ENCODE peak calls at places on chromosomes 3 and 15, in six cellular contexts. C, W, U, M, P and K are unnamed samples.

GRCh38 chr3:127840671-127841070 is 18.4 kb upstream of the MGLL start:
- DNase-seq in U (no peak), P (no peak), C (no peak), M (no peak), W (no peak), K (peak)

GRCh38 chr3:17820704-17821103 is 78.3 kb upstream of the TBC1D5 start:
- DNase-seq in U (no peak), C (no peak), W (no peak), P (no peak), M (no peak), K (no peak)

GRCh38 chr3:180180795-180181194 is 144.1 kb upstream of the PEX5L start:
- DNase-seq in W (no peak), C (no peak), U (no peak), M (no peak), P (no peak), K (no peak)

GRCh38 chr15:89346516-89346915 is 11.9 kb upstream of the POLG start:
- DNase-seq in P (no peak), W (no peak), M (no peak), C (no peak), U (no peak), K (no peak)

GRCh38 chr3:17233398-17233800 is 348.6 kb downstream of the PLCL2 start:
- DNase-seq in U (peak), W (no peak), P (no peak), M (peak), C (no peak), K (no peak)

GRCh38 chr15:45129651-45130129 is at the start of the genes DUOX1 and DUOXA1:
- DNase-seq in M (no peak), C (peak), P (no peak), W (no peak), U (peak), K (peak)

GRCh38 chr3:146314871-146315270 is 64.0 kb upstream of the PLSCR4 start:
- DNase-seq in W (no peak), P (no peak), U (no peak), C (no peak), M (no peak), K (no peak)

GRCh38 chr3:40768536-40768935 is 243.8 kb downstream of the ZNF621 start:
- DNase-seq in M (no peak), P (no peak), W (no peak), U (no peak), C (no peak), K (no peak)

GRCh38 chr3:2106438-2106837 is 7.8 kb downstream of the CNTN4 start:
- DNase-seq in M (no peak), W (no peak), P (no peak), U (no peak), C (no peak), K (no peak)

DNA sequence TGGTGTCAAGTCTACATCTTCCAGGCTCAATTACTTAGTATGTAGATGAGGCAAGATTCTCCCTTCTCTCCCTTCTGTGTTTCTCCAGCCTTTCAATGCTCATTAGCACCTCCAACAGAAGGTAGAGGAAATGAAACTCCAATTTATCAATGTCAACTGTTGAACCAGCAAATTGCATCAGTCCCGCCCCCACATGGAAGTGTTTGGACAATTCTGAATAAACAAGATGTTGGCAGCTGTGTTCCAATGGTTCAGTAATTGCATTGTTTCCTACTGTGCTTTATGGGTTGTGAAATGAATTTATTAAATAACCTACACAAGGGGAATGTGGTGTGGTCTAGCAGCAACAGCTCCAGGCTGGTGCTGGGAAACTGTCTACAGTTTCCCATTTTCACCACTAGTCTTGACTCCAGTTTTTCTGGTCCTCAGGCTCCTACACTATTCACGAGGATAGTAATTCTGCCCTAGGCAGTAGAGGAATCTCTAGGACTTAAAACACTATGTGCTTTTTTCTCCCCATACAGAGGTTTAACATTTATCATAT is 91.9 kb downstream of the MB21D2 start:
- DNase-seq in M (no peak), P (no peak), W (no peak), U (no peak), C (peak), K (no peak)
- TF ChIP-seq CTCF in M (no peak), P (no peak), W (no peak), U (peak), C (peak), K (no peak)

DNA sequence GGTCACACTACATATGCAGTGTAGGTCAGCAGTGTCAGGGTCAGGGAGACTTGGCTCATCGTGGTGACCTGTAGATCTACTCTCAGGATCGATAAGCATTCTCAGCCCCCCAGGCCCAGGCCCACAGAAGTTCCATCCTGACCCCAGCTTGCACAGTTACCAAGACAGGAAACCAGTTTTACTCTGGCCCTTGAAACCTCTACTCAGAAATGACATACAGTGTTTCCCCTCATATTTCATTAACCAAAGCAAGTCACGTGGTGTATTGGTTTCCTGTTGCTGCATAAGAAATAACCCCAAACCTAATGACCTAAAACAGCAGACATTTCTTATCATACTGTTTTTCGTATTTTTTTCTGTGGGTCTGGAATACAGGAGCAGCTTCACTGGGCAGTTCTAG is 242.2 kb downstream of the SLCO3A1 start:
- DNase-seq in U (no peak), P (no peak), W (no peak), C (no peak), M (no peak), K (no peak)
- TF ChIP-seq POLR2A in U (no peak), P (no peak), W (no peak), C (no peak), M (no peak), K (no peak)

DNA sequence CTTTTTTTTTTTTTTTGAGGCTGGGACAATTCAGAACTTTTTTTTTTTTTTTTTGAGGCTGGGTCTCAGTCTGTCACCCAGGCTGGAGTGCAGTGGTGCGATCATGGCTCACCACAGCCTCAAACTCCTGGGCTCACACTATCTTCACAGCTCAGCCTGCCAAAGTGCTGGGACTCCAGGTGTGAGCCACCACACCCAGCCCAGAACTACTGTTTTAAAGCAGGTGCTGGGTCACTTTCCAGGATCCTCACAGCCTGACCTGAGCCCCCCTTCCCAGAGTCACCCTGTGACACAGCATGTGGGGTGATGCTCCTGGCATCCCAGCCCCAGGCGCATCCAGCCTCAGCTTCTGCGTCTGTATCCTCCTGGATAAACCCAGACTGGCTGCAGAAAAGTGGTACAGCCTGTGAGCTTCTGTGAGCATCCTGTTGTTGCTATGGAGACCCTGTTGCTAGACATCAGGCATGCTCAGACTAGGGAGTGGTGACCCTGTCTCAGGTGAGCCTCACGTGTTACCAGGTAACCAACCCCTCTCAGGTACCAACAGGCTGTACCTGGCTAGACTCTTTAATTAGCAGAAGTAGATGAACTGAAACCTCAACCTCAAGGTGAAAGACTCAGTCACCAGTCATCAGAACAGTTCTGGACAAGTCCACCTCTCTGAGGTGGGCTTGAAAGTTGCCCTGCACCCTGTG is 15.0 kb downstream of the KLF13 start:
- DNase-seq in P (no peak), U (no peak), W (no peak), M (no peak), C (no peak), K (no peak)
- H3K4me3 ChIP-seq in P (no peak), U (no peak), W (no peak), M (no peak), C (no peak), K (no peak)

DNA sequence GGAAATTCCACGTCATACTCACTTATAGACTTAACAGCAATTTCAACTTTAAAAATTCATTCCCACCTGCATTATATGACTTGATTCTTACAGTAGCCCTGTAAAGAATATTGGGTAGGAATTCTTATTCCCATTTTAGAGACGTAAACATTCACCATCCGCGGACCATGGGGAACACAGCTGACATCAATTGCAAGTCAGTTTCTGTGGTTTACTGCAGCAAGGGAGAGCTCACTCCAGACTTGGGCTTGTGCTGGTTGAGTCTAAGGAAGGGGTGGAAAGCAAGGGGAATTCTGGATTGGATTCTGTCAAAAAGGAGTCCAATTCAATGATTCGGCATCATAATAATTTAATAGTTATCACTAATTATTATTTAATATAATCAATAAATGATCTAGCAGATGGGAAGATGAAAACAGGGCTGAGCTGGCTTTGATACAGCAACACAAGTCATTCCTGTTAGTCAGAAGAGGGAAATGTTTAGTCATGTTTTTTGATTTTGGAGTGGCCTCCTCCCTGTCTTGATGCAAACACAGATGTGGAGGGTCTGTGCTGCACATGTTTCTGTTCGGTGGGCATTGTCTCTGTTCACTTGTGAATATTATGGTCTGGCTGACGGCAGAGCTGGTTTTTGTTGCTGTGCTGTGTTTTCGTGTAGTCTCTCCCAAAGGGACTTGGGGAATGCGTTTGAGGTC is 9.7 kb downstream of the LIPC start:
- DNase-seq in W (no peak), U (no peak), C (no peak), M (no peak), P (no peak), K (peak)
- TF ChIP-seq CTCF in W (no peak), U (no peak), C (no peak), M (no peak), P (no peak), K (no peak)

GRCh38 chr3:30370681-30371271 is 235.6 kb upstream of the TGFBR2 start:
- DNase-seq in P (no peak), W (no peak), M (no peak), C (no peak), U (no peak), K (no peak)
- TF ChIP-seq POLR2A in P (no peak), W (no peak), M (no peak), C (no peak), U (no peak), K (no peak)

GRCh38 chr15:91050128-91050455 is 27.7 kb upstream of the VPS33B start:
- DNase-seq in U (no peak), M (no peak), C (no peak), P (no peak), W (no peak), K (no peak)

GRCh38 chr15:91051248-91051647 is 28.9 kb upstream of the VPS33B start:
- DNase-seq in U (no peak), P (no peak), C (no peak), W (no peak), M (no peak), K (no peak)

GRCh38 chr15:91054791-91055190 is 32.4 kb upstream of the VPS33B start:
- DNase-seq in P (no peak), M (no peak), U (no peak), W (no peak), C (no peak), K (no peak)

DNA sequence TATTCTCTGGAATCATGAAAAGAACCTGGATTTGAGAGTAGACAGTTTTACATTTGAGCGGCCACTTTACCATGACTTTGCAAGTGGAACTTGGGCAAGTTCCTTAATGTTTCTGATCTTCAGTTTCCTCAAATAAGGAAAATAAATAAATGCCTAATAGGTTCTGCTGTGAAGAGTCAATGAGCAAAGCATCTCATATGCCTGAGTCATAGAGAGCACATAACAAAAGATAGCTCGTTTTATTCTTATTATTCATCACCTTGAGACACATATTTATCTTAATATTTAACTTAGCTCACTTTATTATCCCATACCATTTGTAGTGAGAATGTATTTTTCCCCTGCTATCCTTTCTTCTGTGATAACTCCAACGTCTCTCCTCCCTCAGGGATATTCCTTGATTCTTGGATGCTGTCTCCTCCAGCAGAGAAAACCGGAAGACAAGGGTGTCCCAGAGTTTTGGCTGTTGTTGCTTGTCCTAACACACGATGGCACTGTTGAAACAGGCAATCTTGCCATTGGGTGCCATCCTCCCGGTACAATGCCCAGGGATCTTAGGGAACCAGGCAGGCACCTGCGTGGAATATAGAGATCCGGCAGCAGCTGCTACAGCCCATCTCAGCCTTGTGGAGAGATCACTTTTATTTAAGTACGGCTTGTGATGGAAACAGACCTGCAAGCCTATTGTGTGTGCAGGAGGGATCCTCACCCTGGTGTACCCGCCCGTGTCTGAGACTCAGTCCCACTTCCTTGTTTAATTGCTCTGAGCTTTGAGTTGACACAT is 33.3 kb upstream of the VPS33B start:
- DNase-seq in W (no peak), U (peak), M (peak), P (no peak), C (peak), K (no peak)
- H3K4me3 ChIP-seq in W (no peak), U (peak), M (no peak), P (no peak), C (no peak), K (no peak)

DNA sequence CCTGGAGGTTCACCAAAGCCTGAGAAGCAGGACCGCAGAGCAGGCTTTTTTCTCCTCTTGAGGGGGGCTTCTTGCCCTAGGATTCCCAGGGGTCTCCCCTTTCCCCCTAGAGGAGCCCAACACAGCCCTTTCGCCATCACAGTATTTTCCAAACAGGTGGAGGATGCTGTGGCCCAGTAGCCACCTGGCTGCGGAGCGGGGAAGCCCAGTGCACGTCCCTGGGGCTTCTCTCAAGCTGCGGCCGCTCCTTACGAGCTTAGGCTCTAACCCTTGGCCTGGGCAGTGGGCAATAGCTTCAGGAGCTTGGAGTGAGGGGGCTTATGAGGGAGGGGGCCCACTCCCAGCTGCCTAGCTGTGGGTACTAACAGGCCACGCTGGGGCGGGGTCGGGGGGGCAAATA is 11.6 kb upstream of the DLL4 start:
- DNase-seq in C (no peak), M (no peak), W (no peak), P (no peak), U (no peak), K (no peak)
- TF ChIP-seq CTCF in C (no peak), M (no peak), W (no peak), P (no peak), U (no peak), K (no peak)

DNA sequence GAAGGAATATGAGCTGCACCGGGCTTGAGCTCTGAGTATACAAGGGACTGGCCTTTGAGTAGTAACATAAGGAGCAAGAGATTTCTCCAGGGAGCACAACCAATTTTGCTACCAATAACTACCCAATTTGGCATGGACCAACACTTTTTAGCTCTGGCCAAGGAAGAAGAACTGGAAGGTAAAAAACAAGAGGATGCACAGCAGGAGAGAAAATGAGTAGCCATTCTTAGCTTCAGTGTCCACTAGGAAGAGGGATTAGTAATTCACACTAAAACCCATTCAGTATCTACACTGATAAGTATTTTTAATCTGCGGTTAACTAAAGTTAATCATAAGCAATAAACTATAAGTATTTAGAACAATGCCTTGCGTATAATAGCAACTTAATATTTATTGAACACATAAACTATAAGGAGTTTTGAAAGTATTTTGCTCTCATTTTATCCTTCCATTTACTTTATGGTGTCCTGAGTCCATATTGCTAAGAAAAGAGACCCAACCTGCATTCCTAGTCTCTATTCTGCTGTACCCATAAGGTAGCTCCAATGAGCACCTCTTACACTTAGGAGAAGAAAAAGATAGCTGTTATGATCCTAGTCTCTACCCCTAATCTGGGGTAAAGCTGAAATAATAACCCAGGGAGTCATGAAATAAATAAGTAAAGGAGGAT is 268.9 kb downstream of the IGSF11 start:
- DNase-seq in W (no peak), U (no peak), M (no peak), C (no peak), P (no peak), K (no peak)
- TF ChIP-seq POLR2A in W (no peak), U (no peak), M (no peak), C (no peak), P (no peak), K (no peak)

DNA sequence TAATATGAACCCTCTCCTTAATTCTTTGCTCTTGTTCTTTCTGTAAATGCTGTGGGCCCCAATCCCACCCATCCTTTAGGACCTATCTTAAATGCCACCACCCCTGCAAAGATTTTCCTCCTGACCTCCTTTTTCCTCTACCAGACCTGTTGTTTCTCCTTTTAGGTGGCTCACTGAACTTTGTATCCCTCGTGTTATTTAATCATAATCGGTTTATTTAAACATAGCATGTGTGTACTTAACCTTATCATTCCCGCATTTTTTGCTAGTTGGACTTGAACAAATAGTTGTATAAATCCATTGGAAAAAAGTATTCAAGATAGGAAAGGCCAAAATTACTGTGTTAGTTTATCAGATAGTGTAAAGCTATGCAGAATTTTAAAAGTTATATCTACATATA is 988 bp upstream of the NFKBIZ start:
- DNase-seq in P (no peak), M (no peak), W (no peak), U (no peak), C (no peak), K (no peak)
- H3K4me3 ChIP-seq in P (peak), M (no peak), W (peak), U (peak), C (peak), K (no peak)

GRCh38 chr15:67253103-67253502 is 1.4 kb downstream of the AAGAB start:
- DNase-seq in M (no peak), U (no peak), P (no peak), C (peak), W (no peak), K (no peak)

GRCh38 chr15:67253517-67254237 is 784 bp downstream of the AAGAB start:
- DNase-seq in C (no peak), W (no peak), M (peak), U (no peak), P (no peak), K (no peak)

GRCh38 chr15:67251318-67251717 is 3.1 kb downstream of the AAGAB start:
- DNase-seq in C (no peak), W (no peak), P (no peak), M (no peak), U (no peak), K (no peak)

GRCh38 chr15:67256051-67256450 is 1.5 kb downstream of the IQCH start:
- DNase-seq in W (no peak), C (no peak), M (peak), P (no peak), U (no peak), K (no peak)

GRCh38 chr15:67254238-67255175 is at the start of the genes AAGAB and IQCH:
- DNase-seq in W (peak), M (peak), P (peak), U (peak), C (peak), K (peak)
- TF ChIP-seq CTCF in W (peak), M (no peak), P (no peak), U (no peak), C (peak), K (no peak)